ENCODE peak calls at places on chromosomes 2 and 18, in five cellular contexts. One of them, this sample, is unnamed.
A peak's percentile ranks its signal among the peaks of the same experiment; 100 is the strongest.

GRCh38 chr2:203195331-203195730 is 43.5 kb upstream of the CYP20A1 start:
- DNase-seq in effector memory CD8-positive, alpha-beta T cell: no peak
- DNase-seq in effector memory CD4-positive, alpha-beta T cell: no peak
- DNase-seq in iris pigment epithelial cell: no peak
- DNase-seq in SHP77: no peak
- DNase-seq in this sample: no peak

GRCh38 chr2:239553376-239554000 is 152.7 kb upstream of the HDAC4 start:
- DNase-seq in SHP77: no peak
- DNase-seq in iris pigment epithelial cell: no peak
- DNase-seq in effector memory CD4-positive, alpha-beta T cell: no peak
- DNase-seq in effector memory CD8-positive, alpha-beta T cell: no peak
- DNase-seq in this sample: no peak

GRCh38 chr2:29130295-29130694 is 15.1 kb downstream of the CLIP4 start:
- DNase-seq in effector memory CD8-positive, alpha-beta T cell: no peak
- DNase-seq in SHP77: peak; percentile 55
- DNase-seq in effector memory CD4-positive, alpha-beta T cell: no peak
- DNase-seq in iris pigment epithelial cell: peak; percentile 91
- DNase-seq in this sample: peak; percentile 38

GRCh38 chr18:25941556-25941955 is 148.9 kb downstream of the SS18 start:
- DNase-seq in effector memory CD8-positive, alpha-beta T cell: no peak
- DNase-seq in effector memory CD4-positive, alpha-beta T cell: no peak
- DNase-seq in iris pigment epithelial cell: no peak
- DNase-seq in SHP77: no peak
- DNase-seq in this sample: no peak

GRCh38 chr18:36089001-36089400 is 21.6 kb upstream of the RPRD1A start:
- DNase-seq in effector memory CD8-positive, alpha-beta T cell: no peak
- DNase-seq in effector memory CD4-positive, alpha-beta T cell: no peak
- DNase-seq in iris pigment epithelial cell: no peak
- DNase-seq in SHP77: no peak
- DNase-seq in this sample: no peak

GRCh38 chr18:73880387-73880786 is 267.2 kb downstream of the FBXO15 start:
- DNase-seq in iris pigment epithelial cell: peak; percentile 9
- DNase-seq in effector memory CD8-positive, alpha-beta T cell: no peak
- DNase-seq in SHP77: no peak
- DNase-seq in effector memory CD4-positive, alpha-beta T cell: no peak
- DNase-seq in this sample: no peak

GRCh38 chr2:24489465-24489864 is 1.6 kb upstream of the NCOA1 start:
- DNase-seq in effector memory CD8-positive, alpha-beta T cell: no peak
- DNase-seq in iris pigment epithelial cell: no peak
- DNase-seq in SHP77: peak; percentile 18
- DNase-seq in effector memory CD4-positive, alpha-beta T cell: no peak
- DNase-seq in this sample: no peak

GRCh38 chr18:43524260-43524659 is 247.0 kb upstream of the SYT4 start:
- DNase-seq in SHP77: no peak
- DNase-seq in iris pigment epithelial cell: no peak
- DNase-seq in effector memory CD4-positive, alpha-beta T cell: no peak
- DNase-seq in effector memory CD8-positive, alpha-beta T cell: no peak
- DNase-seq in this sample: no peak

GRCh38 chr2:226118471-226119429 is 680.9 kb downstream of the IRS1 start:
- DNase-seq in effector memory CD8-positive, alpha-beta T cell: no peak
- DNase-seq in SHP77: peak; percentile 2
- DNase-seq in iris pigment epithelial cell: peak; percentile 96
- DNase-seq in effector memory CD4-positive, alpha-beta T cell: no peak
- DNase-seq in this sample: peak; percentile 35

GRCh38 chr2:127671557-127672302 is 3.6 kb downstream of the LIMS2 start:
- DNase-seq in SHP77: no peak
- DNase-seq in effector memory CD8-positive, alpha-beta T cell: no peak
- DNase-seq in effector memory CD4-positive, alpha-beta T cell: no peak
- DNase-seq in iris pigment epithelial cell: no peak
- DNase-seq in this sample: no peak

GRCh38 chr2:36373149-36373880 is 17.7 kb downstream of the CRIM1 start:
- DNase-seq in effector memory CD8-positive, alpha-beta T cell: no peak
- DNase-seq in SHP77: peak; percentile 29
- DNase-seq in iris pigment epithelial cell: peak; percentile 86
- DNase-seq in effector memory CD4-positive, alpha-beta T cell: no peak
- DNase-seq in this sample: no peak

GRCh38 chr2:157338013-157338412 is 12.4 kb upstream of the ERMN start:
- DNase-seq in iris pigment epithelial cell: no peak
- DNase-seq in SHP77: no peak
- DNase-seq in effector memory CD4-positive, alpha-beta T cell: no peak
- DNase-seq in effector memory CD8-positive, alpha-beta T cell: no peak
- DNase-seq in this sample: no peak

GRCh38 chr2:234555616-234556249 is 58.9 kb upstream of the ARL4C start:
- DNase-seq in effector memory CD4-positive, alpha-beta T cell: no peak
- DNase-seq in effector memory CD8-positive, alpha-beta T cell: no peak
- DNase-seq in iris pigment epithelial cell: peak; percentile 50
- DNase-seq in SHP77: no peak
- DNase-seq in this sample: no peak

GRCh38 chr18:34834897-34835296 is 124.8 kb downstream of the DTNA start:
- DNase-seq in effector memory CD8-positive, alpha-beta T cell: no peak
- DNase-seq in SHP77: no peak
- DNase-seq in effector memory CD4-positive, alpha-beta T cell: no peak
- DNase-seq in iris pigment epithelial cell: no peak
- DNase-seq in this sample: no peak

GRCh38 chr2:122132292-122132691 is 376.8 kb downstream of the TSN start:
- DNase-seq in effector memory CD4-positive, alpha-beta T cell: no peak
- DNase-seq in SHP77: no peak
- DNase-seq in iris pigment epithelial cell: no peak
- DNase-seq in effector memory CD8-positive, alpha-beta T cell: no peak
- DNase-seq in this sample: no peak

GRCh38 chr2:12556762-12557161 is 160.0 kb upstream of the TRIB2 start:
- DNase-seq in effector memory CD8-positive, alpha-beta T cell: no peak
- DNase-seq in iris pigment epithelial cell: peak; percentile 85
- DNase-seq in effector memory CD4-positive, alpha-beta T cell: no peak
- DNase-seq in SHP77: no peak
- DNase-seq in this sample: no peak

GRCh38 chr2:133953524-133953923 is 300.3 kb upstream of the MGAT5 start:
- DNase-seq in effector memory CD4-positive, alpha-beta T cell: no peak
- DNase-seq in effector memory CD8-positive, alpha-beta T cell: no peak
- DNase-seq in SHP77: no peak
- DNase-seq in iris pigment epithelial cell: no peak
- DNase-seq in this sample: no peak

GRCh38 chr2:10405441-10405840 is 42.7 kb downstream of the ODC1 start:
- DNase-seq in iris pigment epithelial cell: peak; percentile 55
- DNase-seq in effector memory CD4-positive, alpha-beta T cell: no peak
- DNase-seq in effector memory CD8-positive, alpha-beta T cell: no peak
- DNase-seq in SHP77: no peak
- DNase-seq in this sample: peak; percentile 87

GRCh38 chr2:218781691-218782528 is at the start of gene CYP27A1:
- DNase-seq in iris pigment epithelial cell: peak; percentile 27
- DNase-seq in SHP77: no peak
- DNase-seq in effector memory CD4-positive, alpha-beta T cell: no peak
- DNase-seq in effector memory CD8-positive, alpha-beta T cell: no peak
- DNase-seq in this sample: no peak

GRCh38 chr2:186256540-186256939 is 229.5 kb upstream of the ZC3H15 start:
- DNase-seq in iris pigment epithelial cell: peak; percentile 45
- DNase-seq in SHP77: peak; percentile 51
- DNase-seq in effector memory CD8-positive, alpha-beta T cell: no peak
- DNase-seq in effector memory CD4-positive, alpha-beta T cell: no peak
- DNase-seq in this sample: no peak

GRCh38 chr2:230942920-230943896 is 18.2 kb upstream of the GPR55 start:
- DNase-seq in effector memory CD4-positive, alpha-beta T cell: no peak
- DNase-seq in effector memory CD8-positive, alpha-beta T cell: no peak
- DNase-seq in iris pigment epithelial cell: no peak
- DNase-seq in SHP77: no peak
- DNase-seq in this sample: no peak

GRCh38 chr18:63161032-63161727 is 158.4 kb downstream of the BCL2 start:
- DNase-seq in iris pigment epithelial cell: no peak
- DNase-seq in SHP77: no peak
- DNase-seq in effector memory CD8-positive, alpha-beta T cell: peak; percentile 31
- DNase-seq in effector memory CD4-positive, alpha-beta T cell: peak; percentile 15
- DNase-seq in this sample: no peak

GRCh38 chr2:85438291-85439110 is 20.0 kb downstream of the SH2D6 start:
- DNase-seq in effector memory CD4-positive, alpha-beta T cell: no peak
- DNase-seq in effector memory CD8-positive, alpha-beta T cell: no peak
- DNase-seq in iris pigment epithelial cell: no peak
- DNase-seq in SHP77: peak; percentile 36
- DNase-seq in this sample: no peak

GRCh38 chr2:134491796-134492441 is 226.9 kb downstream of the TMEM163 start:
- DNase-seq in iris pigment epithelial cell: no peak
- DNase-seq in effector memory CD8-positive, alpha-beta T cell: no peak
- DNase-seq in SHP77: peak; percentile 78
- DNase-seq in effector memory CD4-positive, alpha-beta T cell: no peak
- DNase-seq in this sample: no peak

GRCh38 chr2:88258208-88258607 is 88.1 kb downstream of the THNSL2 start:
- DNase-seq in iris pigment epithelial cell: no peak
- DNase-seq in effector memory CD4-positive, alpha-beta T cell: no peak
- DNase-seq in effector memory CD8-positive, alpha-beta T cell: no peak
- DNase-seq in SHP77: no peak
- DNase-seq in this sample: no peak

GRCh38 chr2:207334631-207335371 is 169.1 kb upstream of the KLF7 start:
- DNase-seq in iris pigment epithelial cell: peak; percentile 98
- DNase-seq in effector memory CD8-positive, alpha-beta T cell: no peak
- DNase-seq in effector memory CD4-positive, alpha-beta T cell: no peak
- DNase-seq in SHP77: no peak
- DNase-seq in this sample: peak; percentile 91

GRCh38 chr2:153871231-153872221 is at the start of gene GALNT13:
- DNase-seq in effector memory CD4-positive, alpha-beta T cell: no peak
- DNase-seq in effector memory CD8-positive, alpha-beta T cell: no peak
- DNase-seq in SHP77: peak; percentile 79
- DNase-seq in iris pigment epithelial cell: peak; percentile 16
- DNase-seq in this sample: no peak

GRCh38 chr2:7083580-7084509 is 166.6 kb downstream of the RNF144A start:
- DNase-seq in iris pigment epithelial cell: peak; percentile 69
- DNase-seq in effector memory CD8-positive, alpha-beta T cell: no peak
- DNase-seq in effector memory CD4-positive, alpha-beta T cell: no peak
- DNase-seq in SHP77: peak; percentile 45
- DNase-seq in this sample: peak; percentile 41

GRCh38 chr18:64244571-64244970 is 95.7 kb upstream of the LINC00305 start:
- DNase-seq in iris pigment epithelial cell: no peak
- DNase-seq in SHP77: peak; percentile 23
- DNase-seq in effector memory CD4-positive, alpha-beta T cell: no peak
- DNase-seq in effector memory CD8-positive, alpha-beta T cell: no peak
- DNase-seq in this sample: no peak

GRCh38 chr2:190791347-190791982 is 89.2 kb upstream of the GLS start:
- DNase-seq in iris pigment epithelial cell: peak; percentile 65
- DNase-seq in effector memory CD8-positive, alpha-beta T cell: no peak
- DNase-seq in effector memory CD4-positive, alpha-beta T cell: no peak
- DNase-seq in SHP77: no peak
- DNase-seq in this sample: no peak

GRCh38 chr2:126732682-126733245 is 76.8 kb downstream of the GYPC start:
- DNase-seq in effector memory CD8-positive, alpha-beta T cell: no peak
- DNase-seq in iris pigment epithelial cell: no peak
- DNase-seq in effector memory CD4-positive, alpha-beta T cell: no peak
- DNase-seq in SHP77: no peak
- DNase-seq in this sample: no peak

GRCh38 chr2:144860421-144860820 is 340.5 kb upstream of the ZEB2 start:
- DNase-seq in effector memory CD8-positive, alpha-beta T cell: no peak
- DNase-seq in SHP77: no peak
- DNase-seq in effector memory CD4-positive, alpha-beta T cell: no peak
- DNase-seq in iris pigment epithelial cell: no peak
- DNase-seq in this sample: no peak